ENCODE peak calls at places on chromosomes 13 and 19, in six cellular contexts. One of them, this sample, is unnamed.

GRCh38 chr13:42985312-42986175 is 6.5 kb downstream of the EPSTI1 start:
- DNase-seq in right atrium auricular region: no peak
- DNase-seq in epithelial cell of esophagus: peak
- DNase-seq in astrocyte of the spinal cord: no peak
- DNase-seq in BJ: no peak
- DNase-seq in AG09309: no peak
- DNase-seq in this sample: no peak

GRCh38 chr13:91647361-91647970 is 249.0 kb downstream of the GPC5 start:
- DNase-seq in right atrium auricular region: no peak
- DNase-seq in epithelial cell of esophagus: peak
- DNase-seq in astrocyte of the spinal cord: peak
- DNase-seq in BJ: no peak
- DNase-seq in AG09309: no peak
- DNase-seq in this sample: no peak

GRCh38 chr19:406121-406711 is 2.7 kb downstream of the C2CD4C start:
- DNase-seq in right atrium auricular region: no peak
- DNase-seq in epithelial cell of esophagus: no peak
- DNase-seq in astrocyte of the spinal cord: no peak
- DNase-seq in BJ: no peak
- DNase-seq in AG09309: no peak
- DNase-seq in this sample: no peak

GRCh38 chr13:61648546-61648945 is 232.9 kb upstream of the PCDH20 start:
- DNase-seq in right atrium auricular region: no peak
- DNase-seq in epithelial cell of esophagus: no peak
- DNase-seq in astrocyte of the spinal cord: no peak
- DNase-seq in BJ: no peak
- DNase-seq in AG09309: no peak
- DNase-seq in this sample: no peak

GRCh38 chr13:49219647-49220034 is 497 bp upstream of the MLNR start:
- DNase-seq in right atrium auricular region: peak
- DNase-seq in epithelial cell of esophagus: no peak
- DNase-seq in astrocyte of the spinal cord: peak
- DNase-seq in BJ: no peak
- DNase-seq in AG09309: no peak
- DNase-seq in this sample: no peak

GRCh38 chr19:42450314-42450934 is 7.7 kb upstream of the CXCL17 start:
- DNase-seq in right atrium auricular region: peak
- DNase-seq in epithelial cell of esophagus: peak
- DNase-seq in astrocyte of the spinal cord: peak
- DNase-seq in BJ: no peak
- DNase-seq in AG09309: peak
- DNase-seq in this sample: peak

GRCh38 chr13:95438297-95438696 is 114.2 kb upstream of the CLDN10 start:
- DNase-seq in right atrium auricular region: no peak
- DNase-seq in epithelial cell of esophagus: no peak
- DNase-seq in astrocyte of the spinal cord: no peak
- DNase-seq in BJ: no peak
- DNase-seq in AG09309: no peak
- DNase-seq in this sample: no peak

GRCh38 chr13:77521194-77521593 is 14.3 kb upstream of the SCEL start:
- DNase-seq in right atrium auricular region: no peak
- DNase-seq in epithelial cell of esophagus: peak
- DNase-seq in astrocyte of the spinal cord: peak
- DNase-seq in BJ: no peak
- DNase-seq in AG09309: no peak
- DNase-seq in this sample: peak

GRCh38 chr13:30725331-30726085 is 9.8 kb upstream of the ALOX5AP start:
- DNase-seq in right atrium auricular region: no peak
- DNase-seq in epithelial cell of esophagus: no peak
- DNase-seq in astrocyte of the spinal cord: peak
- DNase-seq in BJ: no peak
- DNase-seq in AG09309: no peak
- DNase-seq in this sample: no peak

GRCh38 chr13:112851107-112852046 is 117.6 kb upstream of the MCF2L start:
- DNase-seq in right atrium auricular region: no peak
- DNase-seq in epithelial cell of esophagus: no peak
- DNase-seq in astrocyte of the spinal cord: no peak
- DNase-seq in BJ: no peak
- DNase-seq in AG09309: no peak
- DNase-seq in this sample: no peak

GRCh38 chr13:82829040-82829439 is 1053.2 kb downstream of the SLITRK1 start:
- DNase-seq in right atrium auricular region: no peak
- DNase-seq in epithelial cell of esophagus: no peak
- DNase-seq in astrocyte of the spinal cord: no peak
- DNase-seq in BJ: no peak
- DNase-seq in AG09309: no peak
- DNase-seq in this sample: no peak

GRCh38 chr19:5684694-5685430 is 4.0 kb downstream of the HSD11B1L start:
- DNase-seq in right atrium auricular region: no peak
- DNase-seq in epithelial cell of esophagus: no peak
- DNase-seq in astrocyte of the spinal cord: no peak
- DNase-seq in BJ: no peak
- DNase-seq in AG09309: no peak
- DNase-seq in this sample: no peak

GRCh38 chr13:99464441-99464949 is 36.8 kb upstream of the TM9SF2 start:
- DNase-seq in right atrium auricular region: no peak
- DNase-seq in epithelial cell of esophagus: no peak
- DNase-seq in astrocyte of the spinal cord: peak
- DNase-seq in BJ: peak
- DNase-seq in AG09309: peak
- DNase-seq in this sample: no peak

GRCh38 chr13:69935043-69935442 is 172.6 kb upstream of the ATXN8OS start:
- DNase-seq in right atrium auricular region: no peak
- DNase-seq in epithelial cell of esophagus: peak
- DNase-seq in astrocyte of the spinal cord: no peak
- DNase-seq in BJ: no peak
- DNase-seq in AG09309: no peak
- DNase-seq in this sample: no peak

GRCh38 chr19:47228937-47229673 is 1.9 kb downstream of the BBC3 start:
- DNase-seq in right atrium auricular region: no peak
- DNase-seq in epithelial cell of esophagus: peak
- DNase-seq in astrocyte of the spinal cord: peak
- DNase-seq in BJ: no peak
- DNase-seq in AG09309: no peak
- DNase-seq in this sample: no peak

GRCh38 chr13:68173111-68173510 is 943.0 kb upstream of the PCDH9 start:
- DNase-seq in right atrium auricular region: no peak
- DNase-seq in epithelial cell of esophagus: peak
- DNase-seq in astrocyte of the spinal cord: peak
- DNase-seq in BJ: no peak
- DNase-seq in AG09309: no peak
- DNase-seq in this sample: no peak

GRCh38 chr13:104831823-104832222 is 1703.6 kb downstream of the EFNB2 start:
- DNase-seq in right atrium auricular region: no peak
- DNase-seq in epithelial cell of esophagus: no peak
- DNase-seq in astrocyte of the spinal cord: no peak
- DNase-seq in BJ: no peak
- DNase-seq in AG09309: no peak
- DNase-seq in this sample: no peak

GRCh38 chr13:59391696-59392095 is 772.0 kb downstream of the DIAPH3 start:
- DNase-seq in right atrium auricular region: no peak
- DNase-seq in epithelial cell of esophagus: peak
- DNase-seq in astrocyte of the spinal cord: peak
- DNase-seq in BJ: no peak
- DNase-seq in AG09309: peak
- DNase-seq in this sample: no peak

GRCh38 chr19:46408611-46409039 is 4.7 kb downstream of the CCDC8 start:
- DNase-seq in right atrium auricular region: peak
- DNase-seq in epithelial cell of esophagus: peak
- DNase-seq in astrocyte of the spinal cord: peak
- DNase-seq in BJ: no peak
- DNase-seq in AG09309: no peak
- DNase-seq in this sample: no peak

GRCh38 chr19:48896191-48896720 is 2.3 kb downstream of the TULP2 start:
- DNase-seq in right atrium auricular region: peak
- DNase-seq in epithelial cell of esophagus: no peak
- DNase-seq in astrocyte of the spinal cord: peak
- DNase-seq in BJ: no peak
- DNase-seq in AG09309: no peak
- DNase-seq in this sample: no peak

GRCh38 chr19:397321-397720 is 11.6 kb downstream of the C2CD4C start:
- DNase-seq in right atrium auricular region: no peak
- DNase-seq in epithelial cell of esophagus: no peak
- DNase-seq in astrocyte of the spinal cord: no peak
- DNase-seq in BJ: no peak
- DNase-seq in AG09309: no peak
- DNase-seq in this sample: no peak

GRCh38 chr13:74695021-74695800 is 561.0 kb upstream of the KLF12 start:
- DNase-seq in right atrium auricular region: no peak
- DNase-seq in epithelial cell of esophagus: no peak
- DNase-seq in astrocyte of the spinal cord: peak
- DNase-seq in BJ: no peak
- DNase-seq in AG09309: no peak
- DNase-seq in this sample: no peak

GRCh38 chr19:48213959-48214358 is 41.8 kb downstream of the CARD8 start:
- DNase-seq in right atrium auricular region: no peak
- DNase-seq in epithelial cell of esophagus: no peak
- DNase-seq in astrocyte of the spinal cord: no peak
- DNase-seq in BJ: no peak
- DNase-seq in AG09309: no peak
- DNase-seq in this sample: no peak

GRCh38 chr13:109271991-109272454 is 514.4 kb downstream of the IRS2 start:
- DNase-seq in right atrium auricular region: no peak
- DNase-seq in epithelial cell of esophagus: peak
- DNase-seq in astrocyte of the spinal cord: peak
- DNase-seq in BJ: no peak
- DNase-seq in AG09309: no peak
- DNase-seq in this sample: no peak

GRCh38 chr19:35046461-35046860 is 4.9 kb downstream of the HPN start:
- DNase-seq in right atrium auricular region: no peak
- DNase-seq in epithelial cell of esophagus: no peak
- DNase-seq in astrocyte of the spinal cord: no peak
- DNase-seq in BJ: no peak
- DNase-seq in AG09309: no peak
- DNase-seq in this sample: no peak

GRCh38 chr13:27280009-27280646 is 9.5 kb downstream of the RASL11A start:
- DNase-seq in right atrium auricular region: no peak
- DNase-seq in epithelial cell of esophagus: no peak
- DNase-seq in astrocyte of the spinal cord: peak
- DNase-seq in BJ: no peak
- DNase-seq in AG09309: no peak
- DNase-seq in this sample: no peak

GRCh38 chr13:101817898-101818297 is 365.4 kb downstream of the ITGBL1 start:
- DNase-seq in right atrium auricular region: no peak
- DNase-seq in epithelial cell of esophagus: no peak
- DNase-seq in astrocyte of the spinal cord: no peak
- DNase-seq in BJ: no peak
- DNase-seq in AG09309: no peak
- DNase-seq in this sample: no peak

GRCh38 chr13:111943229-111943795 is 123.6 kb upstream of the SOX1 start:
- DNase-seq in right atrium auricular region: peak
- DNase-seq in epithelial cell of esophagus: no peak
- DNase-seq in astrocyte of the spinal cord: no peak
- DNase-seq in BJ: no peak
- DNase-seq in AG09309: no peak
- DNase-seq in this sample: no peak

DNA sequence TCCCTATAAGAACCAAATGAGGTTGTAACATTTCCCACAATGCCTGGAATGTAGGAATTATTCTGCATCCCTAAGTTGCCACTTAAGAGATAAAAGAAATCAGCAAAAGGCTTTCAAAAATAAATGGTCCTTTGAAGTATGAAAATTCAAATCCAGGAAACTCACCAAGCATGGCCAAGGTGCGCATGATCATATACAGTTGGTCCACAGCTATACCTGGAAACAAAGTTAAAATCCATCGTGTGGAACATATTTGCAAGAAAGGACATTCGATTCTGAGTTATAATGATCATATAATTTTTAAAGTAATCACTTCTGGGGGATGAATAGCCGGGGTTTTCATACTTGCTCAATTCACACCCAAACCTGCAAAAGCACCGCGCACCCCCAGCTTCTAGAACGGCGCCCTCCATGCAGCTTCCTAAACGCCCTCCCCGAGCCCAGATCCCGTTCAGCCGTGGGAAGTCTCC is 525 bp downstream of the CARS2 start:
- DNase-seq in right atrium auricular region: no peak
- DNase-seq in epithelial cell of esophagus: no peak
- DNase-seq in astrocyte of the spinal cord: peak
- DNase-seq in BJ: no peak
- DNase-seq in AG09309: no peak
- DNase-seq in this sample: no peak
- H3K4me3 ChIP-seq in right atrium auricular region: peak
- H3K4me3 ChIP-seq in epithelial cell of esophagus: peak
- H3K4me3 ChIP-seq in astrocyte of the spinal cord: peak
- H3K4me3 ChIP-seq in BJ: peak
- H3K4me3 ChIP-seq in AG09309: peak
- H3K4me3 ChIP-seq in this sample: peak

GRCh38 chr19:13574933-13575332 is 68.7 kb upstream of the CACNA1A start:
- DNase-seq in right atrium auricular region: no peak
- DNase-seq in epithelial cell of esophagus: no peak
- DNase-seq in astrocyte of the spinal cord: no peak
- DNase-seq in BJ: no peak
- DNase-seq in AG09309: no peak
- DNase-seq in this sample: no peak
- TF ChIP-seq CTCF in right atrium auricular region: no peak
- TF ChIP-seq CTCF in epithelial cell of esophagus: no peak
- TF ChIP-seq CTCF in astrocyte of the spinal cord: peak
- TF ChIP-seq CTCF in BJ: peak
- TF ChIP-seq CTCF in AG09309: peak
- TF ChIP-seq CTCF in this sample: no peak

DNA sequence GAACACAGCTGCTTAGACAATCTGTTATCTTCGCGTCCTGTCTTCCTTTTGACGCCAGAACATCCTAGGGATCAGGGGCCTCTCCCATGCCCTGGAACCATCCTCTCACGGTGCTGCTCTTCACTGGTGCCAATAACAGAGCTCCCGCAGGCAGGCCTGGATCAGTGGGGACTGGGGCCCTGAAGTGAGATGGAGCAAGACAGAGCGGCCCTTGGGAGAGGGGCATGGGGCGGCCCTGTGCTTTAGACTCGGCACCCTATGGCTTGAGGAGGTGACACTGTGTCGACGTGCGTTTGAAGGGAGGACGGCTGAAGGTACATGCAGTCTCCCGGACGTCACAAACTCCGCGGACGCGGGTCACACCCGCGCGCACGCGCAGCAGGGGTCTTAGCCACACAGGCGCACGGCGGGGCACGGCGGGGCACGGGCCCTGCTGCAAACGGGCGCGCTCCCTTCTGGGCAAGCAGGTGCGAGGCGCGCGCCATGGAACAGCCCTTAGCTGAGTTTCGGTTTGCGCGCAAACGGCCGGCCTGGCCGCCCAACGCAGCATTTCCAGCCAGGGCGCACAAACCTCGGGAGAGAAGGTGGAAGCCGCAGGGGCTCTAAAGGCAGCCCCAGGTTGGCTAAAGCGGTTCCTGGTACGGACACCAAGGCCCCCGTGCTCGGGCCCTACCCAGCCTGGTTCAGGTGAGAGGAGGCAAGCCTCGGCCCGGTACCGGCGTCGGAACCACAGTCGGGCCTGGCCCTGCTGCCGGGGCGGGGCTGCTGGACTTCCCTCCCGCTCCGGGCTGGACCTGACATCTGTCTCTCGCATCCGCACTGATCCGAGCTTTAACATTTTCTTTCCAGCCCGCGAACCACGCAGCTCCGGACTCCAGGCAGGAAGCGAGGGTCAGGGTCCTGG is 16.5 kb upstream of the RNF17 start:
- DNase-seq in right atrium auricular region: no peak
- DNase-seq in epithelial cell of esophagus: peak
- DNase-seq in astrocyte of the spinal cord: peak
- DNase-seq in BJ: no peak
- DNase-seq in AG09309: no peak
- DNase-seq in this sample: no peak
- H3K4me3 ChIP-seq in right atrium auricular region: no peak
- H3K4me3 ChIP-seq in epithelial cell of esophagus: peak
- H3K4me3 ChIP-seq in astrocyte of the spinal cord: no peak
- H3K4me3 ChIP-seq in BJ: peak
- H3K4me3 ChIP-seq in AG09309: peak
- H3K4me3 ChIP-seq in this sample: peak

GRCh38 chr13:102845630-102846260 is at the start of gene ERCC5:
- DNase-seq in right atrium auricular region: peak
- DNase-seq in epithelial cell of esophagus: peak
- DNase-seq in astrocyte of the spinal cord: peak
- DNase-seq in BJ: peak
- DNase-seq in AG09309: peak
- DNase-seq in this sample: peak
- TF ChIP-seq CTCF in right atrium auricular region: peak
- TF ChIP-seq CTCF in epithelial cell of esophagus: no peak
- TF ChIP-seq CTCF in astrocyte of the spinal cord: no peak
- TF ChIP-seq CTCF in BJ: no peak
- TF ChIP-seq CTCF in AG09309: no peak
- TF ChIP-seq CTCF in this sample: no peak